ENCODE peak calls at places on chromosomes 3 and 15, in five cellular contexts. V is stomach, T is prostate gland, A is HCT116, Z is spleen. W is an unnamed sample.

GRCh38 chr3:53842436-53843194 is 3.6 kb downstream of the CHDH start:
- DNase-seq in T (peak), Z (no peak), V (peak), A (peak), W (no peak)

GRCh38 chr3:72031581-72031980 is 246.6 kb upstream of the PROK2 start:
- DNase-seq in T (no peak), V (no peak), Z (peak), A (no peak), W (no peak)

GRCh38 chr3:122294365-122294764 is 30.7 kb upstream of the CSTA start:
- DNase-seq in A (no peak), Z (no peak), T (peak), V (no peak), W (no peak)

GRCh38 chr15:60353245-60353940 is 44.4 kb downstream of the ANXA2 start:
- DNase-seq in T (no peak), V (no peak), A (no peak), Z (no peak), W (no peak)

GRCh38 chr15:35007397-35007796 is 19.3 kb upstream of the ZNF770 start:
- DNase-seq in A (no peak), Z (no peak), V (no peak), T (no peak), W (no peak)

GRCh38 chr3:43870110-43870509 is 179.4 kb downstream of the ABHD5 start:
- DNase-seq in V (no peak), A (no peak), Z (peak), T (peak), W (peak)

GRCh38 chr15:74396445-74397238 is 29.2 kb upstream of the CYP11A1 start:
- DNase-seq in A (peak), V (peak), Z (peak), T (no peak), W (no peak)

GRCh38 chr3:196140224-196140623 is 58.3 kb upstream of the TFRC start:
- DNase-seq in T (peak), Z (no peak), V (no peak), A (no peak), W (no peak)

GRCh38 chr15:101427606-101428487 is 61.7 kb downstream of the PCSK6 start:
- DNase-seq in A (no peak), Z (peak), T (no peak), V (peak), W (no peak)

DNA sequence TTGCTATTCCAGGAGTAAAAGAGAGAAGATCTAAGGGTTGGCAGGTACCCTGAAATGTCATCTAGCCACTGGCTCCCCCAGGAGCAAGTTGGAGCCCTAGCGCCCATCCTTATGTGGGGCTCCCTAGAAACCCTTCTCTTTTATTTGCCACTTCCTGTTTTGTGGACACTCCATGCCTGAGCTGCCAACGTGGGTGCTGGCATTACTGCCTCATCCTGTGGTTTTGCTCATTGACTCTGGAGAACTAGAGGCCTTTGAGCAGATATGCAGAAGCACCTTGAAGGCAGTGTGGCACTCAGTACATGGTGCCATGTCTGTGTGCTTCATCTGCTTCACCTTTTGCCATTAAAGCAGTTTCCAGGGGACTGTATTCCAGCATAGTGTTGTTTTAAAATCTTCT is 8.1 kb downstream of the EDEM1 start:
- DNase-seq in A (no peak), T (no peak), V (no peak), Z (no peak), W (no peak)
- TF ChIP-seq POLR2A in A (no peak), T (no peak), V (no peak), Z (no peak), W (no peak)

GRCh38 chr15:57591822-57592367 is at the start of gene MYZAP:
- DNase-seq in A (no peak), V (peak), T (peak), Z (peak), W (no peak)
- TF ChIP-seq POLR2AphosphoS5 in A (peak), V (no peak), T (no peak), Z (peak), W (peak)

DNA sequence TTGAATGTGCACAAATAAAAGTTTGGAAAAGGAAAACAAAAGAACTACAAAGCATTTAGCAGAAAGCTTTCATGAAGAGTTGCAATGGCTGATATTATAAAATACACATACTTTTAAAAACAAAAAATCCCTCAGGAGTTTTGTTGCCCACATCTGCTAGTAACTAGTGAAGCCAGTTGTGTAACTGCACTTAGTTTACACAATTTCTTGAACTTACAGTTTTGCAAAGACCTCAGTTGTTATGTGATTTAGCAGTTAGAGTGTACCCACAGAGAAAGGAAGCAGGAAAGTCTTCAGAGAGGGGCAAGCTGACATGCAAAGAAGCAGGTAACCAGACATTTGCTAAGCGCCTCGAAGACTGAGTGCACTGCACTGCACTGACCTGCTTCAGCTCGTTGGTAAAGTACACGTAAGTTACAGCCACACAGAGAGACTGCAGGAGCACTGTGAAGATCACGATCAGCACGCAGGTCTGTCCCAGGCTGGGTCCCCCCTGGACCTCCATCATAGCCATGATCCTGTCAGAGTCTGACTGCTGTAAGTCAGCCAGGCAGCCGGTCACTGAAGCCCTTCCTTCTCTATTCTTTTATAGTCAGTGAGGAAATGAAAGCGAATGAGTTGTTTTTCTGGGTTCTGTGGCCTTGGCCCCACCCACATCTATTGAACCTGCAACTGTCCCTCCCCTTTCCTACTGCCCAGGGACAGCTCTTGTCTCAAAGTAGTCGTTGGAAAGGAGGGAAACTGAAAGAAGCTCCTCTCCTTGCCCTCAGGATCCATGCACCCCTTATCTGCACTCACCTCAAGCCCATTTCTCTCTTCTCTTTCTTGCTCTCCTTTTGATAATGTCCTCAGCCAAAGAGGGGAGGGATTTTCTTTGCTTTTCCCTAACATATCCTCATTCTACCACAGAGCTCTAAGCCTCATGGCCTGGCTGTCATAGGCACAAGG is at the start of gene TNFSF10:
- DNase-seq in T (peak), V (peak), Z (peak), A (no peak), W (peak)
- TF ChIP-seq POLR2A in T (peak), V (no peak), Z (peak), A (no peak), W (peak)

GRCh38 chr15:78216276-78217229 is 17.8 kb downstream of the ACSBG1 start:
- DNase-seq in Z (no peak), A (no peak), V (peak), T (peak), W (no peak)
- TF ChIP-seq POLR2AphosphoS5 in Z (no peak), A (no peak), V (peak), T (peak), W (peak)

W was measured in esophagus muscularis mucosa.